ENCODE peak calls at places on chromosomes 6 and 20, in nine cellular contexts. I, A, J, Z, X, O, D, V and G are unnamed samples. For H3K4me1, the result is how much of the 10 kb centered on the place peaks cover.

GRCh38 chr6:55327169-55327568 is at the start of gene GFRAL:
- DNase-seq in D (no peak), I (no peak), J (no peak), A (no peak), V (no peak), O (no peak), X (no peak), Z (no peak), G (no peak)

GRCh38 chr6:35302604-35303218 is 5.1 kb downstream of the DEF6 start:
- DNase-seq in X (peak), V (no peak), I (peak), D (no peak), O (peak), Z (no peak), A (peak), J (peak), G (peak)

GRCh38 chr6:25660512-25660911 is 8.5 kb downstream of the SCGN start:
- DNase-seq in J (peak), A (no peak), I (no peak), V (peak), X (peak), O (no peak), Z (no peak), D (no peak), G (peak)

GRCh38 chr6:140546640-140547039 is 1172.2 kb upstream of the CITED2 start:
- DNase-seq in O (no peak), J (no peak), V (no peak), I (no peak), D (no peak), A (no peak), Z (no peak), X (peak), G (peak)

GRCh38 chr6:158849899-158850806 is 31.0 kb upstream of the EZR start:
- DNase-seq in O (peak), V (peak), J (no peak), D (no peak), Z (no peak), I (no peak), X (peak), A (peak), G (peak)

GRCh38 chr6:145372671-145373123 is 362.6 kb downstream of the EPM2A start:
- DNase-seq in D (no peak), Z (no peak), O (peak), I (peak), A (peak), J (no peak), V (peak), X (peak), G (peak)

GRCh38 chr20:44211177-44212039 is 837 bp upstream of the OSER1 start:
- DNase-seq in O (peak), I (peak), A (peak), X (peak), J (no peak), V (no peak), Z (no peak), D (no peak), G (peak)

GRCh38 chr20:654427-654770 is 1.4 kb upstream of the SRXN1 start:
- DNase-seq in D (no peak), A (no peak), I (no peak), Z (no peak), J (no peak), O (no peak), V (no peak), X (no peak), G (no peak)

GRCh38 chr6:113560908-113561307 is 296.2 kb upstream of the MARCKS start:
- DNase-seq in O (no peak), V (peak), A (no peak), Z (no peak), X (peak), J (no peak), D (no peak), I (no peak), G (peak)

GRCh38 chr6:19866900-19867627 is 29.9 kb downstream of the ID4 start:
- DNase-seq in X (peak), V (no peak), Z (no peak), O (no peak), I (no peak), A (no peak), D (no peak), J (no peak), G (peak)

GRCh38 chr6:48825501-48826317 is 637.3 kb downstream of the MMUT start:
- DNase-seq in I (no peak), J (no peak), Z (no peak), O (no peak), V (peak), A (no peak), D (no peak), X (peak), G (no peak)

GRCh38 chr20:582204-582603 is 27.9 kb downstream of the TCF15 start:
- DNase-seq in J (no peak), A (no peak), V (no peak), Z (no peak), I (no peak), X (no peak), D (no peak), O (no peak), G (no peak)

GRCh38 chr20:60454491-60454890 is 496.3 kb downstream of the CDH26 start:
- DNase-seq in Z (no peak), X (no peak), J (no peak), V (no peak), O (no peak), I (no peak), A (no peak), D (no peak), G (no peak)

GRCh38 chr6:34393191-34393967 is 910 bp upstream of the NUDT3 start:
- DNase-seq in J (no peak), A (no peak), X (no peak), D (no peak), I (no peak), Z (no peak), O (peak), V (no peak), G (no peak)

GRCh38 chr6:164612731-164613130 is 696.7 kb downstream of the C6orf118 start:
- DNase-seq in Z (no peak), V (no peak), I (no peak), D (no peak), X (no peak), J (no peak), A (no peak), O (no peak), G (no peak)

GRCh38 chr20:18662279-18662678 is 74.4 kb downstream of the DTD1 start:
- DNase-seq in X (no peak), O (no peak), D (no peak), Z (no peak), A (no peak), I (no peak), J (no peak), V (no peak), G (no peak)

GRCh38 chr6:14734052-14734415 is 511.8 kb upstream of the JARID2 start:
- DNase-seq in Z (no peak), V (no peak), J (no peak), D (no peak), A (no peak), O (no peak), I (no peak), X (no peak), G (no peak)

GRCh38 chr20:20546402-20546801 is 166.0 kb downstream of the RALGAPA2 start:
- DNase-seq in V (no peak), Z (no peak), X (no peak), O (no peak), I (no peak), D (no peak), J (no peak), A (no peak), G (peak)

GRCh38 chr20:57330998-57331397 is 1.4 kb downstream of the SPO11 start:
- DNase-seq in O (no peak), A (no peak), Z (no peak), I (no peak), J (no peak), X (peak), V (no peak), D (no peak), G (no peak)

GRCh38 chr6:131979515-131980337 is 28.6 kb upstream of the CCN2 start:
- DNase-seq in D (no peak), Z (no peak), X (peak), I (no peak), O (no peak), A (no peak), V (peak), J (no peak), G (peak)

GRCh38 chr6:159691133-159691962 is 1.7 kb downstream of the SOD2 start:
- DNase-seq in Z (no peak), J (no peak), A (peak), X (peak), O (peak), I (no peak), V (peak), D (no peak), G (peak)

GRCh38 chr6:168335341-168335740 is 15.8 kb upstream of the DACT2 start:
- DNase-seq in Z (no peak), O (no peak), D (no peak), X (no peak), J (no peak), A (no peak), I (no peak), V (no peak), G (no peak)

GRCh38 chr20:52497731-52498130 is 306.2 kb upstream of the ZFP64 start:
- DNase-seq in D (no peak), A (no peak), I (no peak), Z (no peak), V (peak), J (no peak), O (no peak), X (no peak), G (no peak)

GRCh38 chr6:3351105-3351676 is 92.4 kb downstream of the PSMG4 start:
- DNase-seq in X (no peak), I (no peak), D (no peak), Z (no peak), J (no peak), A (no peak), V (peak), O (no peak), G (no peak)

GRCh38 chr20:54662064-54662463 is 186.7 kb downstream of the DOK5 start:
- DNase-seq in Z (no peak), A (no peak), O (no peak), V (no peak), D (no peak), I (no peak), X (no peak), J (no peak), G (no peak)

GRCh38 chr6:109961666-109962065 is 16.4 kb upstream of the GPR6 start:
- DNase-seq in O (no peak), J (no peak), I (no peak), X (no peak), V (no peak), A (no peak), D (no peak), Z (no peak), G (peak)

GRCh38 chr20:14951707-14952106 is 614.3 kb upstream of the FLRT3 start:
- DNase-seq in X (peak), A (no peak), O (no peak), D (no peak), J (peak), Z (no peak), V (peak), I (no peak), G (peak)

GRCh38 chr6:111745186-111745585 is 128.1 kb downstream of the FYN start:
- DNase-seq in X (no peak), O (no peak), V (no peak), A (no peak), J (no peak), I (no peak), Z (no peak), D (no peak), G (no peak)

GRCh38 chr6:5066456-5067093 is 18.6 kb upstream of the PPP1R3G start:
- DNase-seq in D (no peak), X (no peak), V (no peak), Z (no peak), A (no peak), I (no peak), O (no peak), J (peak), G (no peak)

GRCh38 chr6:163745566-163746400 is 331.3 kb downstream of the QKI start:
- DNase-seq in D (peak), I (peak), X (peak), Z (no peak), A (no peak), J (no peak), O (no peak), V (peak), G (peak)

GRCh38 chr6:106662458-106662857 is 33.1 kb downstream of the QRSL1 start:
- DNase-seq in I (no peak), A (no peak), Z (no peak), X (no peak), V (no peak), J (no peak), O (no peak), D (no peak), G (no peak)

GRCh38 chr20:41086402-41087324 is 50.7 kb upstream of the PLCG1 start:
- DNase-seq in X (no peak), O (no peak), A (no peak), D (no peak), V (peak), I (no peak), J (no peak), Z (no peak), G (peak)

GRCh38 chr6:116847234-116847633 is 18.4 kb upstream of the GPRC6A start:
- DNase-seq in X (peak), V (peak), Z (no peak), D (no peak), O (no peak), J (no peak), I (no peak), A (no peak), G (peak)

GRCh38 chr20:17749979-17750721 is 50.4 kb downstream of the BANF2 start:
- DNase-seq in I (peak), V (peak), D (no peak), O (peak), J (peak), Z (no peak), A (no peak), X (peak), G (no peak)

GRCh38 chr6:3438190-3439167 is 18.4 kb downstream of the SLC22A23 start:
- DNase-seq in I (no peak), J (no peak), O (peak), V (no peak), D (no peak), Z (peak), X (peak), A (no peak), G (peak)

GRCh38 chr6:1766663-1767062 is 156.9 kb downstream of the FOXC1 start:
- DNase-seq in Z (no peak), I (peak), A (no peak), X (peak), D (no peak), V (peak), O (no peak), J (peak), G (no peak)

GRCh38 chr6:4297348-4297747 is 162.0 kb upstream of the ECI2 start:
- DNase-seq in O (no peak), D (no peak), I (no peak), A (no peak), X (no peak), V (no peak), Z (no peak), J (no peak), G (no peak)

GRCh38 chr6:130575971-130576370 is 210.2 kb downstream of the TMEM200A start:
- DNase-seq in D (no peak), V (no peak), J (no peak), O (peak), Z (no peak), I (no peak), X (no peak), A (peak), G (no peak)

GRCh38 chr6:84553527-84553926 is 210.9 kb downstream of the TBX18 start:
- DNase-seq in J (no peak), O (no peak), A (no peak), X (peak), I (no peak), V (no peak), Z (no peak), D (no peak), G (no peak)

DNA sequence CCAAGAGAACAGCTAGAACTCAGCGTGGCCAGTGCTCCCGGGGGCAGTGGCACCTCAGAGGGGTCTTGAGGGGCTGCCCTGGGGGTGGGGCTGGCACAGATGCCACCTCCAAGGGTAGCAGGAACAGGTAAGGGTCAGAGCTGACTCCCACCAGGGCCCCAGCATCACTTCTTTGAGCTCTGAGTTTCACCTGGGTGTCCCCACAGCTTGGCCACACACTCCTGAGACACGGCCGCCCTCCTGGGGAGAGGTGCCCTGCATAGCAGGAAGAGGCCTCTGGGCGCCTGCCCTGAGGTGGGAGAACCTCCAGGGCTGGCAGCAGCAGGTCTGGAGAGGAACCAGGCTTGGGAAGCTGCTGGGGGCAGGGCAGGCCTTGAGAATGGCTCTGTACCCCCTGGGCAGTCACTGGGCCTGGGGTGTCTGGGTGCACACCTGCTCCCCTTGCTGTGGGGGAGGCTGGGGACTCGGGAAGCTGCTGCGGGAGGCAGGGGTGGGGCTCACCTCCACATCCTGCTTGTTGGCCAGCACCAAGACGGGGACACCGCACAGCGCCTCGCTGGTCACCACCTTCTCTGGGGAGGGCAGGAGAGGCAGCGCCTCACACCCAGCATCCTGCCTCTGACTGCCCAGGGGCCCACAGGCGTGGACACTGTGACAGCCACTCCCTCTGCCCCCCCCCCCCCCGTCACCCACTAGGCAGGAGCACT is 5.0 kb downstream of the TNFRSF6B start:
- DNase-seq in V (no peak), A (no peak), D (no peak), O (no peak), J (peak), I (no peak), X (no peak), Z (peak), G (no peak)
- H3K4me3 ChIP-seq in V (no peak), A (no peak), D (no peak), O (no peak), J (no peak), I (no peak), X (no peak), Z (no peak), G (no peak)

GRCh38 chr6:36624461-36625160 is 30.4 kb downstream of the SRSF3 start:
- DNase-seq in Z (no peak), J (no peak), D (no peak), V (no peak), O (no peak), X (no peak), A (no peak), I (no peak), G (no peak)
- H3K4me1 ChIP-seq in Z (under half), J (under half), D (under half), V (under half), O (under half), X (under half), A (under half), I (under half), G (under half)

DNA sequence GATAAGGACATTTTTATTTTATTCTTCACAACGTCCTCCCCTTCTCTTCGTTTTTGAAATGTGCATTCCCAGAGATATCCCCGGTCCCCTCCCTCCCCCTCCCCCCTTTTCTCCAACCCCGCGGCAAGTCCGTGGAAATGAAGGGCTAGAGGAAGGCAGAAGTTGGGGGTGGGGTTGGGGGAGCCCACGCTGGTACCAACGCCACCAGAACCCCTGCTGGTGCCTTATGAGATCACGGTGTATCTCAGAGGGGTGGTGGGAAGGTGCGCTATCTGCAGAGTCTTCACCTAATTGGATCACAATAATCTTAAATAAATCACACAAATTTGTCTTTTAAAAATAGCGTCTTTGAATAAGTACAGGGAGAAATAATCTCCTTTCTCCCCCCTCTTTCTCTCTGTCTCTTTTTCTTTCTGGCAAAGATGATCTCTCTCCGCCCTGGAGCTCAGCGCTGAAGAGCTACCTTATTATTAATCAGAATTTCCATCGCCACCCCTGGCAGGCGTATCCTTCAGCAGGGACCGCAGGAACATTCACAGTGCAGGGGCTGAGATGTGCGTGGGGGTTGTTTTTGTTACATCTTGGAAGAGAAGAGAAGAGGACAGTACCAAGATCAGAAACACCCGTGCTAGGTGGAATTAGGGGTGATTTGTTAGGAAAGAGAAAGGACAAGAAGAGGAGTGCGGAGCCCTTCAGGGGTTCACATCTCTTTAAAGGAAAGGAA is 924 bp downstream of the CLVS2 start:
- DNase-seq in Z (no peak), A (no peak), I (no peak), X (no peak), O (no peak), D (no peak), V (no peak), J (no peak), G (no peak)
- H3K4me3 ChIP-seq in Z (no peak), A (no peak), I (peak), X (no peak), O (no peak), D (peak), V (no peak), J (no peak), G (no peak)

GRCh38 chr20:64056639-64056888 is 6.4 kb upstream of the TCEA2 start:
- DNase-seq in O (no peak), V (peak), J (no peak), D (no peak), Z (no peak), I (peak), A (no peak), X (no peak), G (no peak)

GRCh38 chr20:64057628-64058498 is 5.1 kb upstream of the TCEA2 start:
- DNase-seq in D (no peak), V (peak), Z (no peak), O (peak), I (peak), X (peak), A (peak), J (peak), G (no peak)

GRCh38 chr20:64058536-64058935 is 4.5 kb upstream of the TCEA2 start:
- DNase-seq in D (no peak), I (no peak), J (no peak), A (no peak), X (no peak), Z (no peak), O (no peak), V (no peak), G (no peak)

GRCh38 chr20:64055893-64056638 is 6.6 kb upstream of the SOX18 start:
- DNase-seq in Z (no peak), V (peak), X (no peak), I (peak), O (no peak), A (no peak), J (no peak), D (no peak), G (no peak)

DNA sequence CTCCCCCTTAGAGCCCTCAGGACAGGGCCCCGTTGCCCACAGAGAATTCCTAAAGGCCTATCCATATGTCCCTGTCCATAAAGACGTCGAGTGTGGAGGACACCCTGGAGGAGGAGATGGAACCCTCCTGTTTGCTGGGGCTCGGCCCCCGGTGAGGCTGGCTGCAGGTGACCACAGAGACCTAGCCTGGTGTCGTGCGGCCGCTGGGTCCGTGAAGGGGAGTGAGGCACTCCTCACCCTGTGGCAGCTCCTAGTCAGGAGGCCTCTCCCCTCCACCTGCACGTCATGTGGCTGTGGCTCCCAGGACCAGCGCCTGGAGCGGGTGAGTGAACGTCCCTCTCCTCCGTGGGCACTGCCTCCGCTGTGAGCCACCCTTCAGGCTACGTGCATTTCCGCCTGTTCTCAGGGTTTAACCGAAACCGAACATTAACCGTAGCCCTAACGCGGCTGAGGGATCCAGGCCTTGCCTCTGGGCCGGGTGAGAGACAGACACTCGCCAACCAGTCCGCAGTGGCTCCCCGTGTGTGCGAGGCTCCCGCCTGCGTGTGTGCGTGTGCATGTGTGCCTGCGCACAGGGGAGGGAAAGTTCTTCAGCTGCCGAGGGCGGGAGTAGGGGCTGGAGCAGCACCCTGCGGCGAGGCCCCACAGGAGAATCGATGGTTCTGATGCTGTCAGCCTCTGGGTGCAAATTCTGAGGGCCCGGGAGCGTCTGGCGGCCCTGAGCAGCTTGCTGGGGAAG is 5.9 kb upstream of the TCEA2 start:
- DNase-seq in D (no peak), X (no peak), J (no peak), O (no peak), A (no peak), I (no peak), V (peak), Z (no peak), G (no peak)
- H3K4me1 ChIP-seq in D (under half), X (under half), J (under half), O (under half), A (under half), I (under half), V (half or more), Z (under half), G (under half)